ENCODE peak calls at places on chromosomes 2 and 18, in seven cellular contexts. Z is GM18507; I is activated CD4-positive, alpha-beta T cell treated with anti-CD3 and anti-CD28 coated beads for 48 hours; Y is stimulated activated CD4-positive, alpha-beta T cell treated with anti-CD3 and anti-CD28 coated beads, Interleukin-2, amount 100 ng/mL, for 24 hours; J is activated naive CD4-positive, alpha-beta T cell treated with anti-CD3 and anti-CD28 coated beads, Interleukin-2, amount 10 ng/mL, durations not matched to agents 7 days and 5 days; D is fibroblast of pulmonary artery; R is posterior cingulate gyrus. G is an unnamed sample.

GRCh38 chr18:47507651-47508050 is 256.2 kb upstream of the SKOR2 start:
- DNase-seq in Z (no peak), I (no peak), Y (no peak), J (no peak), D (no peak), R (no peak), G (no peak)

GRCh38 chr18:50158866-50159653 is 35.9 kb downstream of the MYO5B start:
- DNase-seq in Z (no peak), I (no peak), Y (no peak), J (no peak), D (no peak), R (no peak), G (no peak)

GRCh38 chr2:50344509-50345106 is 687.3 kb downstream of the NRXN1 start:
- DNase-seq in Z (no peak), I (no peak), Y (no peak), J (no peak), D (no peak), R (peak), G (peak)

GRCh38 chr2:146317959-146318358 is 1526.9 kb upstream of the ACVR2A start:
- DNase-seq in Z (no peak), I (no peak), Y (no peak), J (no peak), D (peak), R (no peak), G (no peak)

GRCh38 chr2:174142290-174142689 is 106.0 kb downstream of the OLA1 start:
- DNase-seq in Z (no peak), I (no peak), Y (no peak), J (no peak), D (no peak), R (no peak), G (no peak)

GRCh38 chr18:54888933-54889332 is 60.7 kb downstream of the RAB27B start:
- DNase-seq in Z (no peak), I (no peak), Y (no peak), J (no peak), D (peak), R (no peak), G (no peak)

GRCh38 chr2:88737385-88737784 is 45.9 kb downstream of the RPIA start:
- DNase-seq in Z (no peak), I (no peak), Y (no peak), J (no peak), D (peak), R (no peak), G (no peak)

GRCh38 chr2:29516767-29517166 is 401.6 kb downstream of the CLIP4 start:
- DNase-seq in Z (no peak), I (no peak), Y (no peak), J (no peak), D (no peak), R (no peak), G (no peak)

GRCh38 chr2:55431982-55432627 is 12.4 kb upstream of the CCDC88A start:
- DNase-seq in Z (no peak), I (no peak), Y (no peak), J (no peak), D (peak), R (no peak), G (no peak)

GRCh38 chr2:60959501-60959900 is 58.0 kb upstream of the PEX13 start:
- DNase-seq in Z (no peak), I (no peak), Y (no peak), J (no peak), D (no peak), R (no peak), G (no peak)

GRCh38 chr2:105674859-105675541 is 69.7 kb upstream of the NCK2 start:
- DNase-seq in Z (no peak), I (peak), Y (peak), J (no peak), D (peak), R (no peak), G (no peak)

GRCh38 chr2:128832946-128833560 is 514.4 kb upstream of the HS6ST1 start:
- DNase-seq in Z (no peak), I (no peak), Y (no peak), J (no peak), D (no peak), R (no peak), G (no peak)

GRCh38 chr2:68889500-68889899 is 18.3 kb upstream of the BMP10 start:
- DNase-seq in Z (no peak), I (no peak), Y (no peak), J (no peak), D (peak), R (no peak), G (no peak)

GRCh38 chr2:97758131-97758705 is 44.8 kb downstream of the ZAP70 start:
- DNase-seq in Z (no peak), I (no peak), Y (no peak), J (no peak), D (no peak), R (no peak), G (no peak)

GRCh38 chr18:7696846-7697245 is 129.7 kb downstream of the PTPRM start:
- DNase-seq in Z (no peak), I (no peak), Y (no peak), J (no peak), D (no peak), R (no peak), G (no peak)

GRCh38 chr2:206657087-206657486 is 14.8 kb downstream of the FAM237A start:
- DNase-seq in Z (no peak), I (no peak), Y (no peak), J (no peak), D (no peak), R (no peak), G (no peak)

GRCh38 chr2:71974846-71975245 is 172.8 kb downstream of the CYP26B1 start:
- DNase-seq in Z (no peak), I (no peak), Y (no peak), J (no peak), D (peak), R (no peak), G (no peak)

GRCh38 chr2:160719116-160719515 is 225.5 kb upstream of the RBMS1 start:
- DNase-seq in Z (no peak), I (no peak), Y (no peak), J (no peak), D (no peak), R (no peak), G (no peak)

GRCh38 chr2:12819721-12820120 is 103.0 kb downstream of the TRIB2 start:
- DNase-seq in Z (no peak), I (no peak), Y (no peak), J (no peak), D (peak), R (no peak), G (no peak)

GRCh38 chr18:32156855-32157254 is 33.0 kb upstream of the MEP1B start:
- DNase-seq in Z (no peak), I (no peak), Y (no peak), J (no peak), D (no peak), R (no peak), G (no peak)

GRCh38 chr2:96485751-96486643 is 19.2 kb downstream of the NEURL3 start:
- DNase-seq in Z (peak), I (peak), Y (peak), J (peak), D (peak), R (peak), G (no peak)

GRCh38 chr2:226638576-226638975 is 161.0 kb downstream of the IRS1 start:
- DNase-seq in Z (no peak), I (no peak), Y (no peak), J (no peak), D (no peak), R (no peak), G (no peak)

GRCh38 chr18:23671564-23671963 is 8.9 kb upstream of the ANKRD29 start:
- DNase-seq in Z (no peak), I (no peak), Y (no peak), J (no peak), D (no peak), R (no peak), G (no peak)

GRCh38 chr2:23564618-23564967 is 179.6 kb downstream of the KLHL29 start:
- DNase-seq in Z (no peak), I (no peak), Y (no peak), J (no peak), D (no peak), R (no peak), G (no peak)

G was measured in ecto neural progenitor cell.